ENCODE peak calls at places on chromosomes 13 and 19, in five cellular contexts. P is psoas muscle, J is fibroblast of the aortic adventitia, A is uterus, H is tibial nerve. B is an unnamed sample.

GRCh38 chr13:97109841-97110492 is 112.2 kb upstream of the MBNL2 start:
- DNase-seq in P (peak), J (peak), A (peak), H (peak), B (peak)

GRCh38 chr13:112857914-112858490 is 111.0 kb upstream of the MCF2L start:
- DNase-seq in P (no peak), J (no peak), A (peak), H (no peak), B (no peak)

GRCh38 chr13:40189885-40190655 is 476.4 kb downstream of the FOXO1 start:
- DNase-seq in P (no peak), J (peak), A (peak), H (no peak), B (no peak)

GRCh38 chr19:44808463-44809371 is at the start of gene BCAM:
- DNase-seq in P (peak), J (peak), A (peak), H (peak), B (peak)

GRCh38 chr13:51125495-51126226 is 14.6 kb upstream of the C13orf42 start:
- DNase-seq in P (peak), J (peak), A (peak), H (no peak), B (peak)

GRCh38 chr19:38712161-38712748 is 32.0 kb downstream of the CAPN12 start:
- DNase-seq in P (no peak), J (no peak), A (no peak), H (no peak), B (no peak)

GRCh38 chr13:87259479-87260083 is 411.6 kb upstream of the SLITRK5 start:
- DNase-seq in P (no peak), J (no peak), A (no peak), H (no peak), B (peak)

GRCh38 chr19:40144151-40144550 is 47.1 kb upstream of the MAP3K10 start:
- DNase-seq in P (no peak), J (peak), A (no peak), H (no peak), B (no peak)

GRCh38 chr13:32316030-32316344 is 679 bp downstream of the BRCA2 start:
- DNase-seq in P (peak), J (no peak), A (no peak), H (no peak), B (no peak)

GRCh38 chr19:30784850-30785459 is 412.8 kb downstream of the ZNF536 start:
- DNase-seq in P (peak), J (peak), A (peak), H (peak), B (peak)

GRCh38 chr19:409006-409514 is at the start of gene C2CD4C:
- DNase-seq in P (peak), J (no peak), A (no peak), H (peak), B (peak)

GRCh38 chr13:43232866-43233265 is 209.5 kb downstream of the DNAJC15 start:
- DNase-seq in P (no peak), J (peak), A (no peak), H (no peak), B (peak)

GRCh38 chr13:48731957-48732569 is 78.3 kb downstream of the CYSLTR2 start:
- DNase-seq in P (peak), J (no peak), A (no peak), H (no peak), B (peak)

GRCh38 chr19:6227156-6227940 is 52.4 kb downstream of the MLLT1 start:
- DNase-seq in P (peak), J (no peak), A (no peak), H (no peak), B (no peak)

GRCh38 chr13:94154362-94154761 is 325.1 kb downstream of the DCT start:
- DNase-seq in P (peak), J (peak), A (no peak), H (peak), B (no peak)

GRCh38 chr13:34361528-34361927 is 543.6 kb downstream of the RFC3 start:
- DNase-seq in P (no peak), J (peak), A (no peak), H (no peak), B (peak)

GRCh38 chr13:66775196-66775595 is 454.9 kb downstream of the PCDH9 start:
- DNase-seq in P (no peak), J (no peak), A (no peak), H (no peak), B (no peak)

GRCh38 chr13:34867590-34867989 is 74.5 kb upstream of the NBEA start:
- DNase-seq in P (no peak), J (no peak), A (no peak), H (no peak), B (peak)

GRCh38 chr13:59088716-59089115 is 1075.0 kb downstream of the DIAPH3 start:
- DNase-seq in P (no peak), J (peak), A (no peak), H (no peak), B (no peak)

DNA sequence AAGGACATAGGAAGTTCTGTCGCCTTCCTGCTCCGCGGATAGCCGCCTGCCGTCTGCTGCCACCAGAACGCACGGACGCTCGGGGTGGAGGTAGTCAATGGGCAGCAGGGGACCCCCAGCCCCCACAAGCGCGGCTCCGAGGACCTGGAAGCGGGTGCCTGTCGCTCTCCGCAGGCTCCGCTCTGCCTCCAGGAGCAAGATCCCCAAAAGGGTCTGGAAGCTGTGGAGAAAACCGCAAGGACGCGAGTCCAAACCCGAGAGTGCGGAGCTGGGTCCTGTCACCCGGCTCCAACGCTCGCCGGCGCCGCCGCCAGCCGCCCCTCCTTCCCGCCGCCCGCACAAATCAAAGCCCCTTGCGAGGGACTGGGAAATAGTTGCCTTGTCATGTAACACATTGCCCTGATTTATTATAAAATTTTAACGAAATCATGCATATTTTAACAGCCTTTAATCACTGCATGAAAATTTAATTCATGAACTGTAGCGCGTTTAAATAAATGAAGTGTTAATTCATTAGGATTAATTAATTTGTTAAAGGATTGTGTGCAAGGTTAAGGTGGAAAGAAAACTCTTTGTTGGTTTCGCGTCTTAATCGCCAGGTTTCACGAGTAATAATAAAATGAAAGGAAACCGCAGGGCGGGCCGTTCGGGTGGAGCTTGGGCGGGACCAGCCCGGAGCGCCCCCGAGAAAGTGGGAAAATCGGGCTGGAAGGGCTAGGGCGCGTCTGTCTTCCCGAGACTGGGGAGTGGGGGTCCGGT is 5.5 kb upstream of the POU4F1 start:
- DNase-seq in P (no peak), J (no peak), A (no peak), H (no peak), B (no peak)
- H3K4me3 ChIP-seq in P (peak), J (peak), A (no peak), H (peak), B (peak)

GRCh38 chr19:27746691-27747380 is 1466.1 kb downstream of the UQCRFS1 start:
- DNase-seq in P (peak), J (peak), A (peak), H (no peak), B (peak)
- TF ChIP-seq CTCF in P (peak), J (peak), A (no peak), H (no peak), B (peak)

GRCh38 chr19:18225702-18226468 is at the start of gene PDE4C:
- DNase-seq in P (peak), J (no peak), A (peak), H (no peak), B (no peak)
- H3K4me3 ChIP-seq in P (peak), J (no peak), A (no peak), H (no peak), B (no peak)

DNA sequence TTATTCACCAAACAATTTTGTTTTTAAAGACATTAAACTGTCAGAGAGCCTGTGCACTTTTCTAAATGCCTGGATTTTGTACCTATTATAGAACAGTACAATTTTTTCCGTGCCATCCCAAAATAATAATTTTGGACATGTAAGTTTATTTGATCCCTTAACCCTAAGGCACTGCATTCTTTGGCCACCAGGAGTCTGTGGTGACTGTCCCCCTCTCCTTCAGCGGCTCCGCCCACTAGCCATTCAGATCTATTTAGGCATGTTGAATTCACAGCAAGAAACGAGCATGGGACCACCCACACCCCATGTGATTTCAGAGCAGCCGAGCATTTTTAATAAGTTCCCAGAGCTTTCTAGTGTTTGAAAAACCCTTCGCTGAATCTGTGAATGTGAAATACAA is 567.5 kb downstream of the MYO16 start:
- DNase-seq in P (no peak), J (no peak), A (no peak), H (no peak), B (no peak)
- TF ChIP-seq CTCF in P (peak), J (no peak), A (no peak), H (no peak), B (peak)

GRCh38 chr19:54162241-54162805 is 2.8 kb upstream of the LENG1 start:
- DNase-seq in P (peak), J (peak), A (peak), H (peak), B (peak)

GRCh38 chr19:54165222-54165621 is 5.7 kb upstream of the LENG1 start:
- DNase-seq in P (no peak), J (no peak), A (no peak), H (no peak), B (no peak)

GRCh38 chr19:54164369-54165068 is 5.0 kb upstream of the LENG1 start:
- DNase-seq in P (peak), J (peak), A (no peak), H (no peak), B (peak)

GRCh38 chr19:54160948-54161347 is 1.4 kb upstream of the LENG1 start:
- DNase-seq in P (no peak), J (no peak), A (no peak), H (no peak), B (no peak)

GRCh38 chr19:54162884-54163283 is 3.4 kb upstream of the LENG1 start:
- DNase-seq in P (no peak), J (no peak), A (no peak), H (no peak), B (no peak)
- H3K4me3 ChIP-seq in P (peak), J (no peak), A (no peak), H (no peak), B (no peak)